ENCODE peak calls at places on chromosome 18, in five cellular contexts. One of them, this sample, is unnamed.

GRCh38 chr18:14917311-14917710 is 169.3 kb downstream of the ANKRD30B start:
- DNase-seq in HepG2: no peak
- DNase-seq in K562: no peak
- DNase-seq in A549: no peak
- DNase-seq in endothelial cell of umbilical vein: no peak
- DNase-seq in this sample: no peak

GRCh38 chr18:48099481-48100167 is 169.2 kb upstream of the SMAD2 start:
- DNase-seq in K562: no peak
- DNase-seq in endothelial cell of umbilical vein: no peak
- DNase-seq in HepG2: no peak
- DNase-seq in A549: no peak
- DNase-seq in this sample: no peak

GRCh38 chr18:53944721-53945120 is 279.7 kb downstream of the MBD2 start:
- DNase-seq in HepG2: no peak
- DNase-seq in endothelial cell of umbilical vein: no peak
- DNase-seq in A549: no peak
- DNase-seq in K562: no peak
- DNase-seq in this sample: peak

GRCh38 chr18:1361931-1362330 is 457.3 kb downstream of the ADCYAP1 start:
- DNase-seq in A549: no peak
- DNase-seq in endothelial cell of umbilical vein: no peak
- DNase-seq in HepG2: no peak
- DNase-seq in K562: no peak
- DNase-seq in this sample: peak

GRCh38 chr18:30163573-30163972 is 879.0 kb downstream of the DSC3 start:
- DNase-seq in endothelial cell of umbilical vein: no peak
- DNase-seq in A549: no peak
- DNase-seq in HepG2: no peak
- DNase-seq in K562: no peak
- DNase-seq in this sample: no peak

GRCh38 chr18:25685088-25685487 is 333.1 kb upstream of the ZNF521 start:
- DNase-seq in K562: no peak
- DNase-seq in A549: no peak
- DNase-seq in HepG2: no peak
- DNase-seq in endothelial cell of umbilical vein: no peak
- DNase-seq in this sample: no peak

GRCh38 chr18:48721308-48721707 is 182.5 kb downstream of the CTIF start:
- DNase-seq in A549: no peak
- DNase-seq in HepG2: no peak
- DNase-seq in K562: no peak
- DNase-seq in endothelial cell of umbilical vein: no peak
- DNase-seq in this sample: no peak

GRCh38 chr18:63823516-63824219 is 48.5 kb downstream of the SERPINB7 start:
- DNase-seq in K562: peak
- DNase-seq in HepG2: peak
- DNase-seq in A549: no peak
- DNase-seq in endothelial cell of umbilical vein: peak
- DNase-seq in this sample: peak

GRCh38 chr18:10381951-10382350 is 72.5 kb upstream of the APCDD1 start:
- DNase-seq in endothelial cell of umbilical vein: no peak
- DNase-seq in A549: no peak
- DNase-seq in K562: no peak
- DNase-seq in HepG2: no peak
- DNase-seq in this sample: no peak

GRCh38 chr18:58670561-58671121 is 624 bp upstream of the MALT1 start:
- DNase-seq in HepG2: no peak
- DNase-seq in A549: no peak
- DNase-seq in endothelial cell of umbilical vein: no peak
- DNase-seq in K562: no peak
- DNase-seq in this sample: no peak

GRCh38 chr18:61901334-61901986 is 8.7 kb upstream of the RNF152 start:
- DNase-seq in endothelial cell of umbilical vein: peak
- DNase-seq in HepG2: peak
- DNase-seq in K562: peak
- DNase-seq in A549: peak
- DNase-seq in this sample: peak

GRCh38 chr18:5467666-5468065 is 76.1 kb downstream of the EPB41L3 start:
- DNase-seq in HepG2: no peak
- DNase-seq in A549: no peak
- DNase-seq in endothelial cell of umbilical vein: no peak
- DNase-seq in K562: no peak
- DNase-seq in this sample: no peak

GRCh38 chr18:10523544-10523943 is 2.3 kb upstream of the NAPG start:
- DNase-seq in K562: no peak
- DNase-seq in HepG2: no peak
- DNase-seq in endothelial cell of umbilical vein: no peak
- DNase-seq in A549: no peak
- DNase-seq in this sample: no peak

GRCh38 chr18:44601447-44601846 is 79.2 kb upstream of the SETBP1 start:
- DNase-seq in K562: no peak
- DNase-seq in A549: no peak
- DNase-seq in HepG2: no peak
- DNase-seq in endothelial cell of umbilical vein: peak
- DNase-seq in this sample: no peak

GRCh38 chr18:21289843-21290242 is 47.8 kb downstream of the GREB1L start:
- DNase-seq in HepG2: no peak
- DNase-seq in K562: no peak
- DNase-seq in A549: no peak
- DNase-seq in endothelial cell of umbilical vein: no peak
- DNase-seq in this sample: no peak

GRCh38 chr18:23244431-23244830 is 109.1 kb downstream of the CABLES1 start:
- DNase-seq in K562: no peak
- DNase-seq in A549: no peak
- DNase-seq in endothelial cell of umbilical vein: no peak
- DNase-seq in HepG2: no peak
- DNase-seq in this sample: no peak

GRCh38 chr18:79912409-79912991 is 39.0 kb downstream of the SLC66A2 start:
- DNase-seq in endothelial cell of umbilical vein: no peak
- DNase-seq in A549: no peak
- DNase-seq in HepG2: no peak
- DNase-seq in K562: no peak
- DNase-seq in this sample: no peak

GRCh38 chr18:66603941-66604627 is at the start of gene CDH19:
- DNase-seq in HepG2: peak
- DNase-seq in K562: no peak
- DNase-seq in A549: no peak
- DNase-seq in endothelial cell of umbilical vein: no peak
- DNase-seq in this sample: no peak

GRCh38 chr18:6465281-6465680 is 50.6 kb upstream of the L3MBTL4 start:
- DNase-seq in K562: no peak
- DNase-seq in A549: no peak
- DNase-seq in endothelial cell of umbilical vein: no peak
- DNase-seq in HepG2: no peak
- DNase-seq in this sample: no peak

GRCh38 chr18:43662657-43663056 is 385.4 kb upstream of the SYT4 start:
- DNase-seq in endothelial cell of umbilical vein: no peak
- DNase-seq in HepG2: no peak
- DNase-seq in A549: no peak
- DNase-seq in K562: no peak
- DNase-seq in this sample: no peak

GRCh38 chr18:69097349-69097748 is 299.5 kb downstream of the CCDC102B start:
- DNase-seq in K562: no peak
- DNase-seq in A549: no peak
- DNase-seq in HepG2: no peak
- DNase-seq in endothelial cell of umbilical vein: no peak
- DNase-seq in this sample: no peak

GRCh38 chr18:63098014-63098981 is 221.3 kb downstream of the BCL2 start:
- DNase-seq in K562: no peak
- DNase-seq in A549: no peak
- DNase-seq in endothelial cell of umbilical vein: no peak
- DNase-seq in HepG2: no peak
- DNase-seq in this sample: peak

DNA sequence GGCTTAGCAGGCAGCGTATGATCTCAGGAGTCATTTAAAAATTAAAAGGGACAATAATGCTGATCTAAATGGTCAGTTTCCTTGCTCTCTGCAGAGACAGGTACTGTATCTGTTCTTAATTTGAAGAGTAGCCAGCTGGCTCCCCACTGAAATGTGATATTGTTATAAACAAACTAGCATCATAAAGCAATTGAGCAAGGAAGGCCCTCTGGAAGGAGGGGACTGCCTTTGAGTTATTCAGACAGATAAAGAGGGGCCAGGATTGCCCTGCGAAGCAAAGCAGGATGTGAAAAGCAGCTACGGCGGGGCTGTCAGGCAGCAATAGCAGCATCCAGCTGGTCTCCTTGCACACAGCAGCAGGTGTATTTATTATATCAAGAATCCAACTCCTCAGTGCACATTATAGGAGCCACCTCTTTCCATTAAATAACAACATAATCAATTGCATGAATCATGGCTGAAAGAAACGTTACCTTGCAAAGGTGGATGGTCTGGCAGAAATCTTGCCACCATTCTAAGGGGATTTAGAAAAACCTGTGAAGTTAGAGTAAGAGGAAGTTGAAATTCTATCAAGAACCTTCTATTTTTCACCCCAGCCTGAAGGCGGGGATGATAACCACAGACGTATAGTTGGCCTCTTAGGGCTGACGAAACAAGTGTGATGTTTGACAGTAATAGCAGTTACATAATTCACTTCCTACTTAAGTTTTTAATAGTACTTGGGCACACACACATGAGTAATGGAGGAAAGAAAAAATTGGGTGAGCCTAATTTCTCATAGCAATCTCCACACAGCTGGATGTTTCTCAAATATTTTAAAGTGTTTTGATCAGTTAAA is 336.8 kb upstream of the SALL3 start:
- DNase-seq in endothelial cell of umbilical vein: no peak
- DNase-seq in K562: no peak
- DNase-seq in HepG2: no peak
- DNase-seq in A549: no peak
- DNase-seq in this sample: peak
- TF ChIP-seq MYC in endothelial cell of umbilical vein: no peak
- TF ChIP-seq MYC in K562: no peak
- TF ChIP-seq MYC in HepG2: no peak
- TF ChIP-seq MYC in A549: no peak
- TF ChIP-seq MYC in this sample: no peak

DNA sequence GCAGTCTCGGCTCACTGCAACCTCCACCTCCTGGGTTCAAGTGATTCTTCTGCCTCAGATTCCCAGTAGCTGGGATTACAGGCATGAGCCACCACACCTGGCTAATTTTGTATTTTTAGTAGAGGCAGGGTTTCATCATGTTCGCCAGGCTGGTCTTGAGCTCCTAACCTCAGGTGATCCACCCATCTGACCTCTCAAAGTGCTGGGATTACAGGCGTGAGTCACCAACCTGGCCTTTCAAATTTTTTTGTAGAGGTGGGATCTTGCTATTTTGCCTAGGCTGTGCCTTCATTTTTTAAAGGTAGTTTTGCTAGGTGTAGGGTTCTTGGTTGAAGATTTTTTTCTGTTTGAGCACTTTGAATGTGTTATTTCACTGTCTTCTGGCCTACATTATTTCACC is 6.2 kb downstream of the HAUS1 start:
- DNase-seq in A549: no peak
- DNase-seq in HepG2: no peak
- DNase-seq in endothelial cell of umbilical vein: no peak
- DNase-seq in K562: no peak
- DNase-seq in this sample: no peak
- TF ChIP-seq MYC in A549: no peak
- TF ChIP-seq MYC in HepG2: no peak
- TF ChIP-seq MYC in endothelial cell of umbilical vein: no peak
- TF ChIP-seq MYC in K562: no peak
- TF ChIP-seq MYC in this sample: no peak

GRCh38 chr18:26819046-26819445 is 46.5 kb downstream of the AQP4 start:
- DNase-seq in HepG2: no peak
- DNase-seq in A549: no peak
- DNase-seq in K562: no peak
- DNase-seq in endothelial cell of umbilical vein: no peak
- DNase-seq in this sample: no peak
- TF ChIP-seq MYC in HepG2: no peak
- TF ChIP-seq MYC in A549: no peak
- TF ChIP-seq MYC in K562: no peak
- TF ChIP-seq MYC in endothelial cell of umbilical vein: no peak
- TF ChIP-seq MYC in this sample: no peak

GRCh38 chr18:77057043-77057442 is 75.5 kb downstream of the MBP start:
- DNase-seq in K562: no peak
- DNase-seq in endothelial cell of umbilical vein: no peak
- DNase-seq in A549: no peak
- DNase-seq in HepG2: no peak
- DNase-seq in this sample: peak

GRCh38 chr18:77059294-77059916 is 73.2 kb downstream of the MBP start:
- DNase-seq in HepG2: peak
- DNase-seq in endothelial cell of umbilical vein: peak
- DNase-seq in K562: peak
- DNase-seq in A549: peak
- DNase-seq in this sample: peak

GRCh38 chr18:77055429-77056310 is 76.9 kb downstream of the MBP start:
- DNase-seq in HepG2: no peak
- DNase-seq in endothelial cell of umbilical vein: no peak
- DNase-seq in K562: no peak
- DNase-seq in A549: no peak
- DNase-seq in this sample: peak

GRCh38 chr18:77056399-77057015 is 76.1 kb downstream of the MBP start:
- DNase-seq in K562: no peak
- DNase-seq in HepG2: peak
- DNase-seq in A549: no peak
- DNase-seq in endothelial cell of umbilical vein: no peak
- DNase-seq in this sample: peak

GRCh38 chr18:77058186-77058847 is 74.3 kb downstream of the MBP start:
- DNase-seq in endothelial cell of umbilical vein: no peak
- DNase-seq in HepG2: no peak
- DNase-seq in A549: no peak
- DNase-seq in K562: no peak
- DNase-seq in this sample: no peak
- TF ChIP-seq MYC in endothelial cell of umbilical vein: no peak
- TF ChIP-seq MYC in HepG2: no peak
- TF ChIP-seq MYC in A549: no peak
- TF ChIP-seq MYC in K562: no peak
- TF ChIP-seq MYC in this sample: no peak

This sample was measured in NB4.